ENCODE peak calls at places on chromosomes 11 and 22, in four cellular contexts. D, S, C and U are unnamed samples.

GRCh38 chr11:93128574-93128973 is 69.2 kb downstream of the SLC36A4 start:
- DNase-seq in D (no peak), S (no peak), C (no peak), U (no peak)

GRCh38 chr11:119316017-119316728 is 757 bp downstream of the MCAM start:
- DNase-seq in D (no peak), S (no peak), C (no peak), U (no peak)

GRCh38 chr11:57700425-57700824 is 11.6 kb downstream of the MED19 start:
- DNase-seq in D (no peak), S (no peak), C (no peak), U (no peak)

GRCh38 chr11:120712014-120712413 is 200.5 kb downstream of the GRIK4 start:
- DNase-seq in D (no peak), S (no peak), C (no peak), U (peak; percentile 31)

GRCh38 chr22:45064313-45065268 is 54.8 kb upstream of the PHF21B start:
- DNase-seq in D (peak; percentile 20), S (no peak), C (peak; percentile 7), U (no peak)

GRCh38 chr11:69373251-69373635 is 79.3 kb downstream of the MYEOV start:
- DNase-seq in D (no peak), S (no peak), C (no peak), U (no peak)

GRCh38 chr11:27861706-27862430 is 161.6 kb upstream of the BDNF start:
- DNase-seq in D (no peak), S (no peak), C (no peak), U (no peak)

GRCh38 chr11:115561116-115561515 is 56.9 kb upstream of the CADM1 start:
- DNase-seq in D (no peak), S (no peak), C (no peak), U (no peak)

GRCh38 chr11:114291381-114291780 is 4.8 kb upstream of the NNMT start:
- DNase-seq in D (no peak), S (no peak), C (no peak), U (no peak)

GRCh38 chr11:78212586-78213371 is 24.1 kb downstream of the USP35 start:
- DNase-seq in D (no peak), S (no peak), C (no peak), U (no peak)

GRCh38 chr11:58965246-58965985 is 26.1 kb downstream of the GLYATL1 start:
- DNase-seq in D (no peak), S (no peak), C (no peak), U (no peak)

GRCh38 chr22:25759825-25760231 is 17.8 kb downstream of the MYO18B start:
- DNase-seq in D (peak; percentile 30), S (peak; percentile 83), C (no peak), U (no peak)

GRCh38 chr11:70528046-70528793 is 129.9 kb downstream of the CTTN start:
- DNase-seq in D (no peak), S (no peak), C (no peak), U (no peak)

GRCh38 chr11:62543680-62544444 is 2.7 kb downstream of the AHNAK start:
- DNase-seq in D (no peak), S (no peak), C (no peak), U (no peak)

GRCh38 chr11:1232328-1233321 is 9.8 kb downstream of the MUC5B start:
- DNase-seq in D (no peak), S (no peak), C (no peak), U (no peak)

GRCh38 chr22:48068323-48068722 is 1305.9 kb downstream of the TBC1D22A start:
- DNase-seq in D (no peak), S (no peak), C (no peak), U (no peak)

GRCh38 chr11:83157755-83158473 is 983 bp downstream of the PCF11 start:
- DNase-seq in D (peak; percentile 79), S (peak; percentile 39), C (no peak), U (no peak)

GRCh38 chr11:20050551-20051333 is 109.5 kb downstream of the DBX1 start:
- DNase-seq in D (no peak), S (no peak), C (no peak), U (no peak)

GRCh38 chr11:61369372-61370348 is 7.5 kb downstream of the TMEM138 start:
- DNase-seq in D (no peak), S (peak; percentile 76), C (peak; percentile 77), U (no peak)

GRCh38 chr11:117221775-117222517 is 9.9 kb downstream of the PCSK7 start:
- DNase-seq in D (no peak), S (no peak), C (no peak), U (no peak)

GRCh38 chr11:76297143-76297542 is 83.8 kb downstream of the THAP12 start:
- DNase-seq in D (no peak), S (no peak), C (no peak), U (no peak)

GRCh38 chr11:91978747-91979146 is 245.9 kb upstream of the FAT3 start:
- DNase-seq in D (no peak), S (no peak), C (no peak), U (no peak)

GRCh38 chr11:65791719-65792213 is 4.9 kb downstream of the OVOL1 start:
- DNase-seq in D (no peak), S (no peak), C (peak; percentile 73), U (no peak)

GRCh38 chr11:105609832-105610781 is at the start of gene GRIA4:
- DNase-seq in D (no peak), S (no peak), C (no peak), U (no peak)

GRCh38 chr11:625636-626319 is 1.0 kb upstream of the CDHR5 start:
- DNase-seq in D (no peak), S (no peak), C (no peak), U (no peak)

GRCh38 chr11:67409781-67410368 is 5.6 kb upstream of the CARNS1 start:
- DNase-seq in D (peak; percentile 40), S (peak; percentile 61), C (no peak), U (peak; percentile 56)

GRCh38 chr22:20566420-20567260 is 59.2 kb downstream of the MED15 start:
- DNase-seq in D (no peak), S (no peak), C (no peak), U (no peak)
- TF ChIP-seq POLR2AphosphoS5 in D (no peak), S (no peak), C (no peak), U (no peak)

GRCh38 chr22:23269441-23270211 is 89.3 kb downstream of the BCR start:
- DNase-seq in D (peak; percentile 68), S (no peak), C (no peak), U (peak; percentile 62)
- H3K4me3 ChIP-seq in D (no peak overlapping the region), S (no peak overlapping the region), C (no peak overlapping the region), U (no peak overlapping the region)

GRCh38 chr22:20565761-20566160 is 58.4 kb downstream of the MED15 start:
- DNase-seq in D (no peak), S (no peak), C (no peak), U (no peak)

GRCh38 chr22:20568502-20569058 is 61.2 kb downstream of the MED15 start:
- DNase-seq in D (no peak), S (no peak), C (no peak), U (no peak)

GRCh38 chr22:20569059-20570058 is 61.9 kb downstream of the MED15 start:
- DNase-seq in D (no peak), S (no peak), C (peak; percentile 33), U (no peak)

GRCh38 chr22:20567993-20568417 is 60.6 kb downstream of the MED15 start:
- DNase-seq in D (no peak), S (no peak), C (no peak), U (no peak)

DNA sequence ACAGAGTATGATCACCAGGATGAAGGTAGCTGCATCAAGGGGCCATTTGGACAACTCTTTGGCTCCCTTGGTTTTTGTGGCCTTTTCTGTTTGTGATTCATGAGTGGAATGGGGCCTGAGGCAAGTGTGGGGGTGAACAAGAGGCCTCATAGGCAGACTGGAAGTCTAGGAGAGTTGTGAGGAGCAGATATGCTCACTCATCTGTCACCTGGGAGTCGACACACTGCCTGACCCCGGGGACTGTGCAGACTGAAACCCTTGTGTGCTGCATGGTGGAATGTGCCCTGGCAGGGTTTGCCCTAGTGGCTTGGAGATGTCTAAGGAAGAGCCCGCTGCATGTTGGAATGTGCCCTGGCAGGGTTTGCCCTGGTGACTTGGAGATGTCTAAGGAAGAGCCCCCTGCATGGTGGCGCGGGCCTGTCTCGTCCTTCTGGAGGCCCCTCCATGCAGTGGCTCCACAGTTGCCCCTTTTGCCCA is 60.0 kb downstream of the MED15 start:
- DNase-seq in D (no peak), S (no peak), C (no peak), U (no peak)
- TF ChIP-seq KDM1A in D (no peak), S (no peak), C (no peak), U (no peak)

DNA sequence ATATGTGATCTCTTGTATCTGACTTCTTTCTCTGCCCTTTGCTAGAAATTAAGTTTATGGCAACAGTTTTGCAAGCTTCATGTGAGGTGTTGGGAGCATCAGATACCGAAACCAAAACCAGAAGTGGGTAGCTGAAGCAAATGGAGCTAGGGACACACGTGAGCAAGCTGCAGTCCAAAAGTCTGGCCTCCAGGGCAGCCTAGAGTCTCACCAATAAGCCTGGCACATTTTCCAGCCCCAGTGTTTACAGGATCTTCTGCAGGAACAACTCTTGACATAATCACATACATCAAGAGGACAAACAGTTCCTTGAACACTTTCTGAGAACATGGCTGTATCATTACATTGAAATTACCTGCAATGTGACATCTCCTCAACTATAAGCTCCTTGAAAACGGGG is 114.1 kb downstream of the LARGE1 start:
- DNase-seq in D (no peak), S (no peak), C (peak; percentile 15), U (no peak)
- TF ChIP-seq POLR2AphosphoS5 in D (no peak), S (no peak), C (no peak), U (no peak)

GRCh38 chr11:2929511-2929879 is 275 bp upstream of the PHLDA2 start:
- DNase-seq in D (peak; percentile 90), S (no peak), C (no peak), U (no peak)

GRCh38 chr11:2928605-2929510 is at the start of gene PHLDA2:
- DNase-seq in D (peak; percentile 96), S (no peak), C (no peak), U (peak; percentile 75)

GRCh38 chr11:2926611-2927492 is 2.4 kb downstream of the PHLDA2 start:
- DNase-seq in D (no peak), S (no peak), C (no peak), U (no peak)

GRCh38 chr11:2927493-2927800 is 1.8 kb downstream of the PHLDA2 start:
- DNase-seq in D (no peak), S (no peak), C (no peak), U (no peak)

DNA sequence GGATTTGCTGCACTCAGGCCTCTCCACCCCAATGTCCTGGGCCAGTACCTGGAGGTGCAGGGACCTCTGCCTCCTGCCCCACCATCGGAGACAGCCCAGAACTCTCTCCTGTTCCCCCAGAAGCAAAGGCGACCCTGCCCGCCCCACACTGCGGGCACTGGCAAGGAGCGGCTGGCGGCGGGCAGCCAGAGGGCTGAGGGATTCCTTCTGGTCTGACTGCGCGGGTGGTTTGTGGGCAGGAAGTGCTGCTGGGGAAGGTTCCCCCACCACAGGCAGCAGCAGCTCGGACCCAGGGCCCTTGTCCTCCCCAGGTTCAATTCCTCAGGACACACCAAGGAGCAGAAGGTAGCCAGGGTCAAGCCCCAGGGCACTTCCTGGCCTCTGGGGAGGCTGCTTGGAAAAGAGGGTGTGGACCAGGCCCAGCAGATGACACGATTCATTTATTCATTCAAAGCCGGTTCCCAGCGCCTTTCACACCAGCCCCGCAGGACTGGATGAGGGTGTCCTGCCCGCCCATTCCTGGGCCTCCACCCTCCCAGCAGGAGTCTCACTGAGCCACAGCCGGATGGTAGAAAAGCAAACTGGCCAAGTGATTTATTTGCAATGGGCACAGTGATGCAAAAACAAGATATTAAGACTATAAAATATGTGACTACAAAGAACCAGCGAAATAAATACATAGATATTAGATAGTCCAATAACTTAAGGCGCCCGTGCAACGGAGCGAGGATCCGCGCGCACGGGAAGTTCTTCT is 1.2 kb downstream of the PHLDA2 start:
- DNase-seq in D (peak; percentile 39), S (no peak), C (no peak), U (no peak)
- H3K4me3 ChIP-seq in D (peak overlapping the region; percentile 76), S (peak overlapping the region; percentile 70), C (no peak overlapping the region), U (peak overlapping the region; percentile 61)